ENCODE peak calls at places on chromosomes 7 and 10, in four cellular contexts. One of them, this sample, is unnamed.
A peak's percentile ranks its signal among the peaks of the same experiment; 100 is the strongest.

GRCh38 chr7:135714534-135715009 is 13.4 kb downstream of the SLC13A4 start:
- DNase-seq in iPS-NIHi11: peak; percentile 72
- DNase-seq in H54: peak; percentile 89
- DNase-seq in G401: peak; percentile 23
- DNase-seq in this sample: peak; percentile 32

GRCh38 chr7:2776353-2776752 is 67.8 kb downstream of the GNA12 start:
- DNase-seq in iPS-NIHi11: no peak
- DNase-seq in H54: no peak
- DNase-seq in G401: no peak
- DNase-seq in this sample: no peak

GRCh38 chr7:129948877-129949291 is 3.9 kb downstream of the UBE2H start:
- DNase-seq in iPS-NIHi11: peak; percentile 87
- DNase-seq in H54: peak; percentile 78
- DNase-seq in G401: peak; percentile 98
- DNase-seq in this sample: peak; percentile 88

GRCh38 chr7:35993113-35993512 is 159.9 kb upstream of the EEPD1 start:
- DNase-seq in iPS-NIHi11: no peak
- DNase-seq in H54: no peak
- DNase-seq in G401: no peak
- DNase-seq in this sample: no peak

GRCh38 chr10:48509974-48510692 is 94.7 kb downstream of the ARHGAP22 start:
- DNase-seq in iPS-NIHi11: peak; percentile 45
- DNase-seq in H54: no peak
- DNase-seq in G401: no peak
- DNase-seq in this sample: no peak

GRCh38 chr7:2773608-2774007 is 70.5 kb downstream of the GNA12 start:
- DNase-seq in iPS-NIHi11: no peak
- DNase-seq in H54: no peak
- DNase-seq in G401: no peak
- DNase-seq in this sample: no peak

GRCh38 chr10:113446739-113447138 is 106.1 kb upstream of the HABP2 start:
- DNase-seq in iPS-NIHi11: no peak
- DNase-seq in H54: no peak
- DNase-seq in G401: no peak
- DNase-seq in this sample: no peak

GRCh38 chr10:17134737-17135260 is 5.2 kb upstream of the CUBN start:
- DNase-seq in iPS-NIHi11: no peak
- DNase-seq in H54: no peak
- DNase-seq in G401: no peak
- DNase-seq in this sample: no peak

GRCh38 chr7:100895956-100896742 is 461 bp upstream of the ACHE start:
- DNase-seq in iPS-NIHi11: peak; percentile 68
- DNase-seq in H54: no peak
- DNase-seq in G401: peak; percentile 83
- DNase-seq in this sample: no peak